ENCODE peak calls at places on chromosome 14, in seven cellular contexts. One of them, this sample, is unnamed.

GRCh38 chr14:52076334-52076733 is 7.5 kb upstream of the NID2 start:
- DNase-seq in Right ventricle myocardium superior: no peak
- DNase-seq in ACHN: no peak
- DNase-seq in kidney: peak
- DNase-seq in stimulated activated CD4-positive, alpha-beta T cell treated with anti-CD3 and anti-CD28 coated beads, Interleukin-2, amount 100 ng/mL, for 24 hours: no peak
- DNase-seq in osteocyte: no peak
- DNase-seq in AG10803: peak
- DNase-seq in this sample: no peak

GRCh38 chr14:68458840-68459469 is 333.9 kb downstream of the ZFP36L1 start:
- DNase-seq in AG10803: peak
- DNase-seq in kidney: peak
- DNase-seq in ACHN: peak
- DNase-seq in Right ventricle myocardium superior: peak
- DNase-seq in stimulated activated CD4-positive, alpha-beta T cell treated with anti-CD3 and anti-CD28 coated beads, Interleukin-2, amount 100 ng/mL, for 24 hours: no peak
- DNase-seq in osteocyte: no peak
- DNase-seq in this sample: no peak

GRCh38 chr14:68190032-68190431 is 370.5 kb downstream of the RAD51B start:
- DNase-seq in Right ventricle myocardium superior: no peak
- DNase-seq in osteocyte: no peak
- DNase-seq in stimulated activated CD4-positive, alpha-beta T cell treated with anti-CD3 and anti-CD28 coated beads, Interleukin-2, amount 100 ng/mL, for 24 hours: no peak
- DNase-seq in kidney: no peak
- DNase-seq in ACHN: no peak
- DNase-seq in AG10803: no peak
- DNase-seq in this sample: no peak

GRCh38 chr14:95043732-95044462 is 113.4 kb downstream of the DICER1 start:
- DNase-seq in stimulated activated CD4-positive, alpha-beta T cell treated with anti-CD3 and anti-CD28 coated beads, Interleukin-2, amount 100 ng/mL, for 24 hours: no peak
- DNase-seq in AG10803: peak
- DNase-seq in osteocyte: peak
- DNase-seq in ACHN: no peak
- DNase-seq in kidney: no peak
- DNase-seq in Right ventricle myocardium superior: no peak
- DNase-seq in this sample: peak

GRCh38 chr14:106490442-106490841 is 964.1 kb downstream of the TMEM121 start:
- DNase-seq in osteocyte: no peak
- DNase-seq in ACHN: no peak
- DNase-seq in AG10803: no peak
- DNase-seq in Right ventricle myocardium superior: no peak
- DNase-seq in kidney: no peak
- DNase-seq in stimulated activated CD4-positive, alpha-beta T cell treated with anti-CD3 and anti-CD28 coated beads, Interleukin-2, amount 100 ng/mL, for 24 hours: no peak
- DNase-seq in this sample: no peak

GRCh38 chr14:68306265-68306933 is 486.5 kb downstream of the ZFP36L1 start:
- DNase-seq in ACHN: no peak
- DNase-seq in osteocyte: no peak
- DNase-seq in AG10803: no peak
- DNase-seq in Right ventricle myocardium superior: no peak
- DNase-seq in kidney: no peak
- DNase-seq in stimulated activated CD4-positive, alpha-beta T cell treated with anti-CD3 and anti-CD28 coated beads, Interleukin-2, amount 100 ng/mL, for 24 hours: no peak
- DNase-seq in this sample: no peak

GRCh38 chr14:55845963-55846851 is 266.2 kb downstream of the KTN1 start:
- DNase-seq in stimulated activated CD4-positive, alpha-beta T cell treated with anti-CD3 and anti-CD28 coated beads, Interleukin-2, amount 100 ng/mL, for 24 hours: no peak
- DNase-seq in ACHN: no peak
- DNase-seq in osteocyte: no peak
- DNase-seq in kidney: no peak
- DNase-seq in AG10803: no peak
- DNase-seq in Right ventricle myocardium superior: no peak
- DNase-seq in this sample: no peak

GRCh38 chr14:23613242-23614070 is 22.7 kb upstream of the DHRS2 start:
- DNase-seq in AG10803: no peak
- DNase-seq in kidney: no peak
- DNase-seq in osteocyte: peak
- DNase-seq in ACHN: no peak
- DNase-seq in stimulated activated CD4-positive, alpha-beta T cell treated with anti-CD3 and anti-CD28 coated beads, Interleukin-2, amount 100 ng/mL, for 24 hours: no peak
- DNase-seq in Right ventricle myocardium superior: no peak
- DNase-seq in this sample: no peak

GRCh38 chr14:99325591-99325990 is 53.6 kb upstream of the BCL11B start:
- DNase-seq in ACHN: no peak
- DNase-seq in kidney: no peak
- DNase-seq in stimulated activated CD4-positive, alpha-beta T cell treated with anti-CD3 and anti-CD28 coated beads, Interleukin-2, amount 100 ng/mL, for 24 hours: no peak
- DNase-seq in AG10803: no peak
- DNase-seq in Right ventricle myocardium superior: no peak
- DNase-seq in osteocyte: peak
- DNase-seq in this sample: no peak

GRCh38 chr14:102951799-102952198 is 29.3 kb downstream of the AMN start:
- DNase-seq in ACHN: no peak
- DNase-seq in osteocyte: no peak
- DNase-seq in kidney: peak
- DNase-seq in Right ventricle myocardium superior: no peak
- DNase-seq in AG10803: no peak
- DNase-seq in stimulated activated CD4-positive, alpha-beta T cell treated with anti-CD3 and anti-CD28 coated beads, Interleukin-2, amount 100 ng/mL, for 24 hours: no peak
- DNase-seq in this sample: no peak

GRCh38 chr14:92615451-92615850 is 101.9 kb downstream of the RIN3 start:
- DNase-seq in Right ventricle myocardium superior: no peak
- DNase-seq in stimulated activated CD4-positive, alpha-beta T cell treated with anti-CD3 and anti-CD28 coated beads, Interleukin-2, amount 100 ng/mL, for 24 hours: peak
- DNase-seq in kidney: no peak
- DNase-seq in AG10803: no peak
- DNase-seq in ACHN: no peak
- DNase-seq in osteocyte: no peak
- DNase-seq in this sample: peak

GRCh38 chr14:68879841-68880575 is 87.1 kb upstream of the ZFP36L1 start:
- DNase-seq in kidney: peak
- DNase-seq in stimulated activated CD4-positive, alpha-beta T cell treated with anti-CD3 and anti-CD28 coated beads, Interleukin-2, amount 100 ng/mL, for 24 hours: no peak
- DNase-seq in osteocyte: no peak
- DNase-seq in ACHN: no peak
- DNase-seq in Right ventricle myocardium superior: no peak
- DNase-seq in AG10803: no peak
- DNase-seq in this sample: no peak

GRCh38 chr14:54933006-54933405 is 30.4 kb upstream of the GCH1 start:
- DNase-seq in stimulated activated CD4-positive, alpha-beta T cell treated with anti-CD3 and anti-CD28 coated beads, Interleukin-2, amount 100 ng/mL, for 24 hours: no peak
- DNase-seq in ACHN: no peak
- DNase-seq in osteocyte: no peak
- DNase-seq in kidney: no peak
- DNase-seq in AG10803: no peak
- DNase-seq in Right ventricle myocardium superior: no peak
- DNase-seq in this sample: no peak

GRCh38 chr14:77630111-77630510 is 13.7 kb upstream of the SPTLC2 start:
- DNase-seq in osteocyte: no peak
- DNase-seq in kidney: no peak
- DNase-seq in stimulated activated CD4-positive, alpha-beta T cell treated with anti-CD3 and anti-CD28 coated beads, Interleukin-2, amount 100 ng/mL, for 24 hours: no peak
- DNase-seq in ACHN: no peak
- DNase-seq in AG10803: no peak
- DNase-seq in Right ventricle myocardium superior: no peak
- DNase-seq in this sample: no peak

GRCh38 chr14:64953661-64954060 is 11.1 kb upstream of the GPX2 start:
- DNase-seq in Right ventricle myocardium superior: no peak
- DNase-seq in osteocyte: no peak
- DNase-seq in stimulated activated CD4-positive, alpha-beta T cell treated with anti-CD3 and anti-CD28 coated beads, Interleukin-2, amount 100 ng/mL, for 24 hours: no peak
- DNase-seq in ACHN: no peak
- DNase-seq in AG10803: no peak
- DNase-seq in kidney: peak
- DNase-seq in this sample: no peak

GRCh38 chr14:76257111-76257803 is 105.5 kb downstream of the GPATCH2L start:
- DNase-seq in Right ventricle myocardium superior: no peak
- DNase-seq in ACHN: no peak
- DNase-seq in kidney: no peak
- DNase-seq in AG10803: peak
- DNase-seq in stimulated activated CD4-positive, alpha-beta T cell treated with anti-CD3 and anti-CD28 coated beads, Interleukin-2, amount 100 ng/mL, for 24 hours: no peak
- DNase-seq in osteocyte: no peak
- DNase-seq in this sample: no peak

GRCh38 chr14:76716285-76716684 is 45.0 kb upstream of the VASH1 start:
- DNase-seq in osteocyte: no peak
- DNase-seq in stimulated activated CD4-positive, alpha-beta T cell treated with anti-CD3 and anti-CD28 coated beads, Interleukin-2, amount 100 ng/mL, for 24 hours: no peak
- DNase-seq in ACHN: no peak
- DNase-seq in Right ventricle myocardium superior: no peak
- DNase-seq in kidney: no peak
- DNase-seq in AG10803: no peak
- DNase-seq in this sample: no peak

GRCh38 chr14:78982551-78982950 is 812.4 kb downstream of the NRXN3 start:
- DNase-seq in ACHN: no peak
- DNase-seq in AG10803: peak
- DNase-seq in Right ventricle myocardium superior: no peak
- DNase-seq in kidney: no peak
- DNase-seq in stimulated activated CD4-positive, alpha-beta T cell treated with anti-CD3 and anti-CD28 coated beads, Interleukin-2, amount 100 ng/mL, for 24 hours: no peak
- DNase-seq in osteocyte: no peak
- DNase-seq in this sample: no peak

GRCh38 chr14:99389171-99389826 is 91.4 kb downstream of the SETD3 start:
- DNase-seq in kidney: no peak
- DNase-seq in osteocyte: peak
- DNase-seq in AG10803: peak
- DNase-seq in Right ventricle myocardium superior: no peak
- DNase-seq in ACHN: peak
- DNase-seq in stimulated activated CD4-positive, alpha-beta T cell treated with anti-CD3 and anti-CD28 coated beads, Interleukin-2, amount 100 ng/mL, for 24 hours: peak
- DNase-seq in this sample: no peak

This sample was measured in spleen.